ENCODE peak calls at places on chromosomes 16 and 17, in six cellular contexts. G is neuronal stem cell, R is IMR-90, U is mesenchymal stem cell, P is H1, X is trophoblast cell. E is an unnamed sample.

GRCh38 chr16:4263504-4264436 is 9.1 kb downstream of the TFAP4 start:
- DNase-seq in G (peak; percentile 48), R (peak; percentile 86), U (peak; percentile 94), P (no peak), X (peak; percentile 41), E (peak; percentile 95)

GRCh38 chr16:31507929-31508705 is at the start of gene RUSF1:
- DNase-seq in G (peak; percentile 85), R (peak; percentile 87), U (peak; percentile 91), P (peak; percentile 68), X (peak; percentile 92), E (peak; percentile 91)

GRCh38 chr16:9144106-9144505 is 52.7 kb downstream of the HAPSTR1 start:
- DNase-seq in G (no peak), R (no peak), U (no peak), P (no peak), X (no peak), E (no peak)

GRCh38 chr17:488993-489757 is 136.6 kb upstream of the RPH3AL start:
- DNase-seq in G (peak; percentile 51), R (peak; percentile 20), U (peak; percentile 61), P (no peak), X (no peak), E (peak; percentile 68)

GRCh38 chr16:85042126-85042525 is 14.5 kb downstream of the KIAA0513 start:
- DNase-seq in G (no peak), R (no peak), U (no peak), P (no peak), X (no peak), E (no peak)

GRCh38 chr17:78337244-78338109 is 22.4 kb downstream of the SOCS3 start:
- DNase-seq in G (no peak), R (peak; percentile 93), U (peak; percentile 84), P (no peak), X (peak; percentile 54), E (peak; percentile 36)

GRCh38 chr17:42101513-42102292 is 3.4 kb upstream of the ZNF385C start:
- DNase-seq in G (peak; percentile 68), R (peak; percentile 57), U (peak; percentile 50), P (peak; percentile 73), X (peak; percentile 87), E (peak; percentile 96)

GRCh38 chr16:50401355-50401754 is 32.6 kb upstream of the BRD7 start:
- DNase-seq in G (no peak), R (no peak), U (no peak), P (no peak), X (no peak), E (no peak)

GRCh38 chr16:86294535-86294934 is 215.8 kb upstream of the FOXF1 start:
- DNase-seq in G (no peak), R (peak; percentile 98), U (peak; percentile 99), P (no peak), X (no peak), E (no peak)

GRCh38 chr17:29617481-29618271 is 5.0 kb downstream of the CORO6 start:
- DNase-seq in G (no peak), R (peak; percentile 49), U (peak; percentile 71), P (no peak), X (peak; percentile 78), E (peak; percentile 91)

GRCh38 chr16:80014241-80014939 is 413.9 kb upstream of the MAF start:
- DNase-seq in G (no peak), R (no peak), U (peak; percentile 63), P (no peak), X (peak; percentile 5), E (no peak)

GRCh38 chr16:58578642-58579041 is 51.0 kb downstream of the CNOT1 start:
- DNase-seq in G (no peak), R (no peak), U (no peak), P (no peak), X (no peak), E (no peak)

GRCh38 chr16:74999208-74999682 is 421 bp downstream of the ZNRF1 start:
- DNase-seq in G (peak; percentile 29), R (no peak), U (peak; percentile 24), P (no peak), X (peak; percentile 53), E (no peak)

GRCh38 chr16:14548933-14549788 is 80.9 kb downstream of the PARN start:
- DNase-seq in G (no peak), R (no peak), U (no peak), P (peak; percentile 13), X (no peak), E (no peak)

GRCh38 chr16:57140866-57141668 is 44.8 kb downstream of the PSME3IP1 start:
- DNase-seq in G (no peak), R (no peak), U (no peak), P (no peak), X (no peak), E (peak; percentile 22)

GRCh38 chr17:44219126-44219635 is 294 bp downstream of the UBTF start:
- DNase-seq in G (peak; percentile 76), R (peak; percentile 65), U (peak; percentile 68), P (no peak), X (peak; percentile 82), E (peak; percentile 72)
- H2BK5ac ChIP-seq in G (peak overlapping the region; percentile 98), R (peak overlapping the region; percentile 78), U (peak overlapping the region; percentile 93), P (no peak overlapping the region), X (peak overlapping the region; percentile 96), E (no peak overlapping the region)

GRCh38 chr16:87534751-87535150 is 41.9 kb upstream of the ZCCHC14 start:
- DNase-seq in G (no peak), R (no peak), U (no peak), P (no peak), X (no peak), E (no peak)

GRCh38 chr16:87536795-87537142 is 43.9 kb upstream of the ZCCHC14 start:
- DNase-seq in G (no peak), R (no peak), U (no peak), P (no peak), X (no peak), E (no peak)

GRCh38 chr16:87535855-87536794 is 43.3 kb upstream of the ZCCHC14 start:
- DNase-seq in G (no peak), R (no peak), U (no peak), P (no peak), X (no peak), E (no peak)

GRCh38 chr16:87534030-87534653 is 41.3 kb upstream of the ZCCHC14 start:
- DNase-seq in G (no peak), R (peak; percentile 24), U (no peak), P (no peak), X (no peak), E (no peak)

GRCh38 chr16:87535457-87535854 is 42.6 kb upstream of the ZCCHC14 start:
- DNase-seq in G (no peak), R (no peak), U (no peak), P (no peak), X (no peak), E (no peak)
- H3K14ac ChIP-seq in G (no peak overlapping the region), R (no peak overlapping the region), U (no peak overlapping the region), P (no peak overlapping the region), X (no peak overlapping the region), E (no peak overlapping the region)

GRCh38 chr17:44111777-44112176 is 11.7 kb downstream of the HDAC5 start:
- DNase-seq in G (no peak), R (no peak), U (no peak), P (no peak), X (no peak), E (no peak)
- H2AK5ac ChIP-seq in G (no peak overlapping the region), R (peak overlapping the region; percentile 94), U (peak overlapping the region; percentile 67), P (peak overlapping the region; percentile 8), X (peak overlapping the region; percentile 3), E (no peak overlapping the region)

GRCh38 chr16:48049832-48050231 is 106.0 kb downstream of the ABCC12 start:
- DNase-seq in G (no peak), R (no peak), U (peak; percentile 11), P (no peak), X (no peak), E (no peak)
- H2BK5ac ChIP-seq in G (no peak overlapping the region), R (no peak overlapping the region), U (no peak overlapping the region), P (no peak overlapping the region), X (no peak overlapping the region), E (no peak overlapping the region)

DNA sequence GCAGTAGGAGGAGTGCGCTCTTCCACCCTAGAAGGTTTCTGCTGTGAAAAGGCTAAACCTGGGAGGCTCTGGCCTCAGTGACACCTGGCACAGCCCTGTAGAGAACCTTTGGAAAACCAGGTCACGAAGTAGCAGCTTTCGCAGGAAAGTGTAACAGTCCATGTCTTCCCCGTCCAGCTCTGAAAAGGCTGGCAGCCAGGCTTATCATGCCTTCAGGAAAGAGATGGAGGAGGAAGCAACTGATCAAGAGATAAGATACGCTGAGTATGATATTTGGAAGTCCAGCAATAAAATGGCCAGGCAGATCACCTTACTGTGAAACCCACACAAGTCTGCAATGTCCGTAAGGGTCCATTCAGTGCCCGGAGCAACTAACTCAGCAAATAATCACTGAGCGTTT is 22.3 kb downstream of the TUBD1 start:
- DNase-seq in G (no peak), R (no peak), U (no peak), P (no peak), X (peak; percentile 58), E (no peak)
- H3K14ac ChIP-seq in G (no peak overlapping the region), R (no peak overlapping the region), U (no peak overlapping the region), P (no peak overlapping the region), X (no peak overlapping the region), E (no peak overlapping the region)

GRCh38 chr17:40517981-40518380 is 16.6 kb upstream of the TNS4 start:
- DNase-seq in G (no peak), R (no peak), U (no peak), P (no peak), X (no peak), E (no peak)

GRCh38 chr17:40516581-40517285 is 15.3 kb upstream of the TNS4 start:
- DNase-seq in G (no peak), R (no peak), U (peak; percentile 36), P (no peak), X (peak; percentile 57), E (no peak)

GRCh38 chr17:40519089-40519775 is 17.8 kb upstream of the TNS4 start:
- DNase-seq in G (no peak), R (no peak), U (no peak), P (no peak), X (peak; percentile 30), E (no peak)

GRCh38 chr17:40517286-40517662 is 15.9 kb upstream of the TNS4 start:
- DNase-seq in G (no peak), R (no peak), U (no peak), P (no peak), X (no peak), E (no peak)

DNA sequence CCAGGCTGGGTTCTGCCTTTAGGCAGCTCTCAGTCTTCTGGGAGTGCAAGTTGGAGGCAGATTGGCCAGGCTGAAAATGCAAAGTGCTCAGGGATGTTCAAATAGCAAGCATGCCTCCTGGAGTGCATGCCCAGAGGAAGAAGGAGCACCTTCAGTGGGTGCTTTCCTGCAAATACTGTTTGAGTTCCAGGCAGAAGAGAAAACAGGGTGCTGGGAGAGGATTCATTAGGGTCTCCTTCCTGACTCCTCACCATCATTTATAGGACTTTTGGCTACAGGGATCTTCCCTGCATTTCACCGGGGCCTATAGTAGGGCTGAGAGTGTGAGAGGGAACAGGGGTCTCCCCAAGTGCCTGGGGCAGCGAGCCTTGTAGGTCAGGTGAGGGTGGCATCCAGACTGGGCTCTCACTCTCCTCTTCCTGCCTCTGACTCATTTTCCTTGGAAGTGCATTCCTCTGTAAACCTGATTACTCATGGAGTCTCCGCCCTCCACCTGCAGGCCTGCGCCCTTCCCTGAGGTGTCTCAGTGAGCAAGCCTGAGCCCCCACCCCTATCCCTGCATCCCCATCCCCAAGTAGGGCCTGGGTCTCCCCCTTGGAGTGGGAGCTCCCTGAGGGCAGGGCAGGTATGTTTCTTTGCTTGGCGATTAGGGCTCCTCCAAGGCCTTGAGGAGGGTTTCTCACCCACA is 17.1 kb upstream of the TNS4 start:
- DNase-seq in G (no peak), R (no peak), U (no peak), P (no peak), X (peak; percentile 80), E (peak; percentile 73)
- H2AK5ac ChIP-seq in G (peak overlapping the region; percentile 19), R (peak overlapping the region; percentile 67), U (no peak overlapping the region), P (no peak overlapping the region), X (peak overlapping the region; percentile 78), E (no peak overlapping the region)

E was measured in H9.